ENCODE peak calls at places on chromosomes 13 and 19, in six cellular contexts. One of them, this sample, is unnamed.

GRCh38 chr13:113155982-113156655 is 2.3 kb upstream of the PROZ start:
- DNase-seq in hippocampal formation: no peak
- DNase-seq in endothelial cell: no peak
- DNase-seq in NCI-H446: no peak
- DNase-seq in mesothelial cell of epicardium: no peak
- DNase-seq in mesendoderm: no peak
- DNase-seq in this sample: no peak

GRCh38 chr13:72932250-72932649 is 126.6 kb upstream of the KLF5 start:
- DNase-seq in hippocampal formation: no peak
- DNase-seq in endothelial cell: no peak
- DNase-seq in NCI-H446: no peak
- DNase-seq in mesothelial cell of epicardium: no peak
- DNase-seq in mesendoderm: no peak
- DNase-seq in this sample: no peak

GRCh38 chr13:99355267-99356215 is 48.3 kb upstream of the GPR183 start:
- DNase-seq in hippocampal formation: no peak
- DNase-seq in endothelial cell: no peak
- DNase-seq in NCI-H446: no peak
- DNase-seq in mesothelial cell of epicardium: no peak
- DNase-seq in mesendoderm: no peak
- DNase-seq in this sample: no peak

GRCh38 chr13:95800455-95800854 is 123.5 kb downstream of the DNAJC3 start:
- DNase-seq in hippocampal formation: no peak
- DNase-seq in endothelial cell: no peak
- DNase-seq in NCI-H446: no peak
- DNase-seq in mesothelial cell of epicardium: no peak
- DNase-seq in mesendoderm: no peak
- DNase-seq in this sample: peak

GRCh38 chr19:58279042-58279924 is 528 bp downstream of the ZNF8 start:
- DNase-seq in hippocampal formation: peak
- DNase-seq in endothelial cell: peak
- DNase-seq in NCI-H446: no peak
- DNase-seq in mesothelial cell of epicardium: peak
- DNase-seq in mesendoderm: peak
- DNase-seq in this sample: peak

GRCh38 chr19:31346184-31346583 is 3.1 kb downstream of the TSHZ3 start:
- DNase-seq in hippocampal formation: no peak
- DNase-seq in endothelial cell: no peak
- DNase-seq in NCI-H446: no peak
- DNase-seq in mesothelial cell of epicardium: no peak
- DNase-seq in mesendoderm: no peak
- DNase-seq in this sample: no peak

GRCh38 chr13:19742651-19743050 is 40.1 kb downstream of the PSPC1 start:
- DNase-seq in hippocampal formation: no peak
- DNase-seq in endothelial cell: no peak
- DNase-seq in NCI-H446: no peak
- DNase-seq in mesothelial cell of epicardium: no peak
- DNase-seq in mesendoderm: peak
- DNase-seq in this sample: no peak

GRCh38 chr19:58326914-58327726 is at the start of gene ZSCAN22:
- DNase-seq in hippocampal formation: peak
- DNase-seq in endothelial cell: peak
- DNase-seq in NCI-H446: peak
- DNase-seq in mesothelial cell of epicardium: peak
- DNase-seq in mesendoderm: peak
- DNase-seq in this sample: peak

GRCh38 chr19:55700813-55701212 is 25.8 kb downstream of the EPN1 start:
- DNase-seq in hippocampal formation: no peak
- DNase-seq in endothelial cell: no peak
- DNase-seq in NCI-H446: no peak
- DNase-seq in mesothelial cell of epicardium: no peak
- DNase-seq in mesendoderm: no peak
- DNase-seq in this sample: no peak

GRCh38 chr13:85277753-85278152 is 521.5 kb downstream of the SLITRK6 start:
- DNase-seq in hippocampal formation: no peak
- DNase-seq in endothelial cell: no peak
- DNase-seq in NCI-H446: no peak
- DNase-seq in mesothelial cell of epicardium: no peak
- DNase-seq in mesendoderm: peak
- DNase-seq in this sample: peak

GRCh38 chr19:54462713-54463530 is 656 bp downstream of the LENG9 start:
- DNase-seq in hippocampal formation: no peak
- DNase-seq in endothelial cell: peak
- DNase-seq in NCI-H446: peak
- DNase-seq in mesothelial cell of epicardium: peak
- DNase-seq in mesendoderm: peak
- DNase-seq in this sample: peak

GRCh38 chr13:35512271-35512920 is 35.9 kb upstream of the MAB21L1 start:
- DNase-seq in hippocampal formation: no peak
- DNase-seq in endothelial cell: no peak
- DNase-seq in NCI-H446: no peak
- DNase-seq in mesothelial cell of epicardium: no peak
- DNase-seq in mesendoderm: peak
- DNase-seq in this sample: peak

GRCh38 chr13:21435710-21436151 is 23.4 kb downstream of the ZDHHC20 start:
- DNase-seq in hippocampal formation: no peak
- DNase-seq in endothelial cell: no peak
- DNase-seq in NCI-H446: no peak
- DNase-seq in mesothelial cell of epicardium: no peak
- DNase-seq in mesendoderm: peak
- DNase-seq in this sample: peak

GRCh38 chr13:20772401-20773131 is 1.2 kb downstream of the EEF1AKMT1 start:
- DNase-seq in hippocampal formation: no peak
- DNase-seq in endothelial cell: no peak
- DNase-seq in NCI-H446: no peak
- DNase-seq in mesothelial cell of epicardium: no peak
- DNase-seq in mesendoderm: no peak
- DNase-seq in this sample: peak

GRCh38 chr19:20664917-20665781 is 3.8 kb upstream of the ZNF626 start:
- DNase-seq in hippocampal formation: peak
- DNase-seq in endothelial cell: no peak
- DNase-seq in NCI-H446: no peak
- DNase-seq in mesothelial cell of epicardium: no peak
- DNase-seq in mesendoderm: peak
- DNase-seq in this sample: no peak

GRCh38 chr13:110421696-110422395 is 114.8 kb downstream of the COL4A2 start:
- DNase-seq in hippocampal formation: no peak
- DNase-seq in endothelial cell: no peak
- DNase-seq in NCI-H446: no peak
- DNase-seq in mesothelial cell of epicardium: no peak
- DNase-seq in mesendoderm: no peak
- DNase-seq in this sample: peak

GRCh38 chr19:43759515-43759914 is 4.8 kb upstream of the SMG9 start:
- DNase-seq in hippocampal formation: no peak
- DNase-seq in endothelial cell: no peak
- DNase-seq in NCI-H446: no peak
- DNase-seq in mesothelial cell of epicardium: no peak
- DNase-seq in mesendoderm: peak
- DNase-seq in this sample: peak

This sample was measured in IMR-90.